ENCODE peak calls at places on chromosomes 1 and 21, in eight cellular contexts. Q is NCI-H1417; C is H54; Y is nephron progenitor cell; Z is activated CD4-positive, CD25-positive, alpha-beta regulatory T cell; I is stimulated activated CD8-positive, alpha-beta memory T cell treated with anti-CD3 and anti-CD28 coated beads, Interleukin-2, amount 100 ng/mL, for 1 hour; M is head of caudate nucleus; A is stimulated activated CD4-positive, alpha-beta T cell treated with anti-CD3 and anti-CD28 coated beads, Interleukin-2, amount 100 ng/mL, for 48 hours. K is an unnamed sample.

GRCh38 chr1:86356247-86356646 is 39.9 kb downstream of the ODF2L start:
- DNase-seq in Q (no peak), C (no peak), Y (no peak), Z (no peak), I (no peak), M (no peak), A (no peak), K (no peak)

GRCh38 chr21:28805885-28806284 is 186.8 kb downstream of the LTN1 start:
- DNase-seq in Q (no peak), C (no peak), Y (no peak), Z (no peak), I (no peak), M (no peak), A (no peak), K (no peak)

GRCh38 chr1:35554261-35555211 is 2.7 kb downstream of the KIAA0319L start:
- DNase-seq in Q (no peak), C (no peak), Y (no peak), Z (no peak), I (no peak), M (no peak), A (no peak), K (peak; percentile 81)

GRCh38 chr1:227953022-227953412 is 5.3 kb upstream of the WNT9A start:
- DNase-seq in Q (no peak), C (no peak), Y (no peak), Z (no peak), I (no peak), M (no peak), A (no peak), K (no peak)

GRCh38 chr1:52842643-52843310 is at the start of gene ZYG11A:
- DNase-seq in Q (peak; percentile 93), C (peak; percentile 84), Y (peak; percentile 81), Z (peak; percentile 46), I (peak; percentile 15), M (no peak), A (peak; percentile 73), K (peak; percentile 89)

GRCh38 chr1:8394456-8395321 is 76.8 kb downstream of the SLC45A1 start:
- DNase-seq in Q (no peak), C (no peak), Y (no peak), Z (no peak), I (no peak), M (no peak), A (no peak), K (no peak)

GRCh38 chr1:31695327-31695726 is 8.5 kb downstream of the COL16A1 start:
- DNase-seq in Q (no peak), C (no peak), Y (no peak), Z (no peak), I (no peak), M (no peak), A (no peak), K (no peak)

GRCh38 chr1:109705411-109705810 is 6.6 kb upstream of the GSTM5 start:
- DNase-seq in Q (no peak), C (no peak), Y (no peak), Z (no peak), I (no peak), M (no peak), A (no peak), K (no peak)

GRCh38 chr21:34781508-34781907 is 112.7 kb downstream of the CLIC6 start:
- DNase-seq in Q (no peak), C (no peak), Y (no peak), Z (no peak), I (no peak), M (no peak), A (no peak), K (no peak)

GRCh38 chr1:179144621-179145020 is 62.8 kb downstream of the TOR3A start:
- DNase-seq in Q (no peak), C (no peak), Y (no peak), Z (no peak), I (no peak), M (no peak), A (no peak), K (no peak)

GRCh38 chr21:29022141-29022540 is 2.3 kb upstream of the USP16 start:
- DNase-seq in Q (no peak), C (no peak), Y (no peak), Z (no peak), I (no peak), M (no peak), A (no peak), K (no peak)

GRCh38 chr21:41630249-41630648 is 122.3 kb upstream of the TMPRSS2 start:
- DNase-seq in Q (no peak), C (peak; percentile 93), Y (no peak), Z (no peak), I (no peak), M (no peak), A (no peak), K (no peak)

GRCh38 chr1:180468311-180468710 is 34.1 kb downstream of the ACBD6 start:
- DNase-seq in Q (no peak), C (no peak), Y (no peak), Z (no peak), I (no peak), M (no peak), A (no peak), K (no peak)

GRCh38 chr1:244174922-244175521 is 123.9 kb downstream of the ZBTB18 start:
- DNase-seq in Q (no peak), C (no peak), Y (no peak), Z (no peak), I (no peak), M (no peak), A (no peak), K (no peak)

GRCh38 chr1:204258213-204259115 is 44.7 kb upstream of the GOLT1A start:
- DNase-seq in Q (peak; percentile 18), C (peak; percentile 85), Y (peak; percentile 75), Z (no peak), I (no peak), M (peak; percentile 71), A (peak; percentile 41), K (peak; percentile 87)

GRCh38 chr1:58802640-58803476 is 19.0 kb upstream of the JUN start:
- DNase-seq in Q (peak; percentile 87), C (no peak), Y (no peak), Z (no peak), I (no peak), M (no peak), A (no peak), K (no peak)

GRCh38 chr1:109564189-109564878 is 15.9 kb downstream of the GNAI3 start:
- DNase-seq in Q (no peak), C (no peak), Y (no peak), Z (no peak), I (no peak), M (no peak), A (no peak), K (peak; percentile 86)

GRCh38 chr1:44798481-44799365 is 1.5 kb upstream of the PLK3 start:
- DNase-seq in Q (peak; percentile 40), C (no peak), Y (no peak), Z (no peak), I (no peak), M (peak; percentile 31), A (no peak), K (peak; percentile 63)

GRCh38 chr1:15678578-15678977 is 5.5 kb upstream of the PLEKHM2 start:
- DNase-seq in Q (no peak), C (no peak), Y (no peak), Z (no peak), I (no peak), M (no peak), A (no peak), K (peak; percentile 96)

GRCh38 chr1:173362543-173362942 is 114.6 kb upstream of the PRDX6 start:
- DNase-seq in Q (no peak), C (no peak), Y (no peak), Z (no peak), I (no peak), M (no peak), A (no peak), K (no peak)

GRCh38 chr1:76867342-76868130 is at the start of gene ST6GALNAC5:
- DNase-seq in Q (peak; percentile 80), C (peak; percentile 23), Y (peak; percentile 55), Z (no peak), I (no peak), M (peak; percentile 47), A (peak; percentile 2), K (peak; percentile 76)

GRCh38 chr1:98112631-98113030 is 191.8 kb upstream of the DPYD start:
- DNase-seq in Q (no peak), C (no peak), Y (no peak), Z (no peak), I (no peak), M (no peak), A (no peak), K (no peak)

GRCh38 chr1:168693872-168694238 is 35.2 kb downstream of the DPT start:
- DNase-seq in Q (no peak), C (no peak), Y (no peak), Z (no peak), I (no peak), M (no peak), A (no peak), K (peak; percentile 75)

GRCh38 chr1:160711528-160712311 is at the start of gene CD48:
- DNase-seq in Q (no peak), C (no peak), Y (no peak), Z (peak; percentile 17), I (no peak), M (no peak), A (no peak), K (no peak)

GRCh38 chr1:186236921-186237320 is 138.1 kb downstream of the TPR start:
- DNase-seq in Q (no peak), C (peak; percentile 54), Y (no peak), Z (no peak), I (no peak), M (no peak), A (no peak), K (peak; percentile 73)

GRCh38 chr1:97377432-97378034 is 543.3 kb downstream of the DPYD start:
- DNase-seq in Q (no peak), C (no peak), Y (no peak), Z (no peak), I (no peak), M (no peak), A (no peak), K (no peak)

GRCh38 chr1:55519276-55519675 is 304.1 kb upstream of the USP24 start:
- DNase-seq in Q (no peak), C (no peak), Y (no peak), Z (no peak), I (no peak), M (no peak), A (no peak), K (no peak)

GRCh38 chr1:80633947-80634710 is 1166.6 kb upstream of the ADGRL2 start:
- DNase-seq in Q (no peak), C (no peak), Y (peak; percentile 2), Z (no peak), I (no peak), M (no peak), A (no peak), K (no peak)

GRCh38 chr1:109197163-109198042 is 16.3 kb upstream of the SARS1 start:
- DNase-seq in Q (no peak), C (peak; percentile 78), Y (no peak), Z (no peak), I (no peak), M (no peak), A (peak; percentile 18), K (peak; percentile 95)

K was measured in mesendoderm.